ENCODE peak calls at places on chromosome 2, in five cellular contexts. One of them, this sample, is unnamed.

GRCh38 chr2:62216616-62217015 is 20.7 kb downstream of the B3GNT2 start:
- DNase-seq in AG04449: peak; percentile 70
- DNase-seq in progenitor cell of endocrine pancreas: no peak
- DNase-seq in coronary artery: peak; percentile 73
- DNase-seq in left ventricle myocardium inferior: no peak
- DNase-seq in this sample: no peak

GRCh38 chr2:16318474-16319195 is 347.0 kb downstream of the CYRIA start:
- DNase-seq in progenitor cell of endocrine pancreas: no peak
- DNase-seq in coronary artery: no peak
- DNase-seq in AG04449: no peak
- DNase-seq in left ventricle myocardium inferior: no peak
- DNase-seq in this sample: no peak

GRCh38 chr2:126513033-126513432 is 142.9 kb upstream of the GYPC start:
- DNase-seq in progenitor cell of endocrine pancreas: no peak
- DNase-seq in left ventricle myocardium inferior: no peak
- DNase-seq in AG04449: no peak
- DNase-seq in coronary artery: no peak
- DNase-seq in this sample: no peak

GRCh38 chr2:99729104-99729503 is 239.3 kb upstream of the REV1 start:
- DNase-seq in left ventricle myocardium inferior: no peak
- DNase-seq in coronary artery: no peak
- DNase-seq in AG04449: no peak
- DNase-seq in progenitor cell of endocrine pancreas: no peak
- DNase-seq in this sample: no peak

GRCh38 chr2:196459539-196459938 is 180.0 kb upstream of the CCDC150 start:
- DNase-seq in coronary artery: no peak
- DNase-seq in left ventricle myocardium inferior: no peak
- DNase-seq in AG04449: no peak
- DNase-seq in progenitor cell of endocrine pancreas: no peak
- DNase-seq in this sample: no peak

GRCh38 chr2:146730882-146731281 is 1113.9 kb upstream of the ACVR2A start:
- DNase-seq in progenitor cell of endocrine pancreas: no peak
- DNase-seq in coronary artery: no peak
- DNase-seq in left ventricle myocardium inferior: no peak
- DNase-seq in AG04449: no peak
- DNase-seq in this sample: no peak

GRCh38 chr2:68645523-68645922 is 2.1 kb downstream of the PROKR1 start:
- DNase-seq in progenitor cell of endocrine pancreas: no peak
- DNase-seq in AG04449: no peak
- DNase-seq in left ventricle myocardium inferior: no peak
- DNase-seq in coronary artery: no peak
- DNase-seq in this sample: no peak

GRCh38 chr2:188391354-188391753 is 99.7 kb downstream of the GULP1 start:
- DNase-seq in AG04449: no peak
- DNase-seq in left ventricle myocardium inferior: no peak
- DNase-seq in progenitor cell of endocrine pancreas: no peak
- DNase-seq in coronary artery: no peak
- DNase-seq in this sample: no peak

GRCh38 chr2:230874876-230875275 is 10.1 kb downstream of the ITM2C start:
- DNase-seq in AG04449: no peak
- DNase-seq in progenitor cell of endocrine pancreas: no peak
- DNase-seq in left ventricle myocardium inferior: no peak
- DNase-seq in coronary artery: no peak
- DNase-seq in this sample: no peak

GRCh38 chr2:230874456-230874855 is 9.7 kb downstream of the ITM2C start:
- DNase-seq in left ventricle myocardium inferior: no peak
- DNase-seq in progenitor cell of endocrine pancreas: no peak
- DNase-seq in coronary artery: peak; percentile 55
- DNase-seq in AG04449: no peak
- DNase-seq in this sample: peak; percentile 8

GRCh38 chr2:230872151-230872967 is 7.6 kb downstream of the ITM2C start:
- DNase-seq in progenitor cell of endocrine pancreas: no peak
- DNase-seq in coronary artery: no peak
- DNase-seq in left ventricle myocardium inferior: no peak
- DNase-seq in AG04449: no peak
- DNase-seq in this sample: peak; percentile 13

GRCh38 chr2:230872968-230873669 is 8.4 kb downstream of the ITM2C start:
- DNase-seq in AG04449: no peak
- DNase-seq in coronary artery: no peak
- DNase-seq in progenitor cell of endocrine pancreas: peak; percentile 5
- DNase-seq in left ventricle myocardium inferior: no peak
- DNase-seq in this sample: peak; percentile 84

DNA sequence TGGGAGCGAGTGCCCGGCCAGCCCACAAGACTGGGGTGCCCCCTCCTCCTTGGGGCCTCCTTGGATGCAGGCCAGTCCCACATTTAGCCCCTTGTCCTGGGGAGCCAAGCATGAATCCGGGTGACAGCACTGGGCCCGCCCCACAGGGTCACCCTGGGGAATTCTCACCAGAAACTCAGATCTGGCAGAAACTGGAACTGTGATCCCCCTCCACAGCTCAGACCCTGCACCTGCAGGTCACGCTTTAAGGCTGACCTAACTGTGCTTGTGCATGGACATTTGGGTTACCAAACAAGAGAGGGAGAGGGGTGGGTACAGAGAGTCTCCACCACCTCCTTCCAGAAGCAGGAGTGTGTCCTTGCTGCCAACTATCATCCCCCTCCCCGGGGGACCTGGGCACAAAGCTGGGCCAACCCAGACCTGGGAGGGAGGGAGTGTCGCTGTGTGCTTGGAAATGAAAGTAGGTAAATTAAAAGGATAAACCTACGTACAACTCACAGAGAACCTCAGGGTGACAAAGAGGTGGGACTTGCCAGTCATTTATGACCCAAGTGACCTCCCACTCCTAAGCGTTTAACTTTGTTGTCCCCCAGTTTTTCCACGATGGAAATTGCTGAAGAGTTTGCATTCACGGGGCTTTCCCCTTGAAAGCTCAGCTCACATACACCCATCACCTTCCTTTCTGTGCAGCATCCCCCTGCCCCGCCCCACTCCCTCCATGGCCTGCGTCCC is 9.1 kb downstream of the ITM2C start:
- DNase-seq in left ventricle myocardium inferior: no peak
- DNase-seq in AG04449: no peak
- DNase-seq in coronary artery: no peak
- DNase-seq in progenitor cell of endocrine pancreas: no peak
- DNase-seq in this sample: peak; percentile 78
- TF ChIP-seq CTCF in left ventricle myocardium inferior: no peak
- TF ChIP-seq CTCF in AG04449: no peak
- TF ChIP-seq CTCF in coronary artery: no peak
- TF ChIP-seq CTCF in progenitor cell of endocrine pancreas: no peak
- TF ChIP-seq CTCF in this sample: no peak

DNA sequence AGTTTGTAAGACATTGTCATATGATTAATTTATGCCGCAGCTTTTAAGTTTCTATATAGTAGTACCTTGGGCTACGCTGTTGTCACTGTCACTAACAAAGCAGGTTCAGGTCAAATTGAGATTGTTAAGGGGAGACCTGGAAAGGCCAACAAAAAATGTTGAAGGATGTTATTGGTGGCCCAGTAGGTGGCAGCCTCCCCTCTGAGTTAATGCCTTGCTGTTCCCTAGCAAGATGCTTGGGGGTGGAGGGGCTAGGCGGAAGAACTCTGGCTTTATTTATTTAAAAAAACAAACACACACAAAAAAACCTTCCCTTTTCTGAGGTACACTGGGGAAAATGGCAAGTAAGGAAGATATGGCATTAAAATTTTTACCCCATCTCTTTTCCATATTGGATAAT is 128.3 kb upstream of the ATP5MC3 start:
- DNase-seq in progenitor cell of endocrine pancreas: peak; percentile 19
- DNase-seq in coronary artery: no peak
- DNase-seq in AG04449: no peak
- DNase-seq in left ventricle myocardium inferior: no peak
- DNase-seq in this sample: peak; percentile 21
- TF ChIP-seq CTCF in progenitor cell of endocrine pancreas: peak; percentile 68
- TF ChIP-seq CTCF in coronary artery: no peak
- TF ChIP-seq CTCF in AG04449: peak; percentile 28
- TF ChIP-seq CTCF in left ventricle myocardium inferior: peak; percentile 56
- TF ChIP-seq CTCF in this sample: no peak

GRCh38 chr2:201259216-201259615 is 1.1 kb upstream of the CASP8 start:
- DNase-seq in progenitor cell of endocrine pancreas: no peak
- DNase-seq in coronary artery: no peak
- DNase-seq in AG04449: no peak
- DNase-seq in left ventricle myocardium inferior: no peak
- DNase-seq in this sample: no peak

GRCh38 chr2:201260302-201260800 is at the start of gene CASP8:
- DNase-seq in coronary artery: no peak
- DNase-seq in left ventricle myocardium inferior: no peak
- DNase-seq in AG04449: no peak
- DNase-seq in progenitor cell of endocrine pancreas: no peak
- DNase-seq in this sample: peak; percentile 49

GRCh38 chr2:201262718-201263117 is 2.4 kb downstream of the CASP8 start:
- DNase-seq in coronary artery: no peak
- DNase-seq in AG04449: no peak
- DNase-seq in progenitor cell of endocrine pancreas: no peak
- DNase-seq in left ventricle myocardium inferior: no peak
- DNase-seq in this sample: no peak

GRCh38 chr2:201261911-201262310 is 1.6 kb downstream of the CASP8 start:
- DNase-seq in left ventricle myocardium inferior: no peak
- DNase-seq in AG04449: no peak
- DNase-seq in progenitor cell of endocrine pancreas: no peak
- DNase-seq in coronary artery: no peak
- DNase-seq in this sample: no peak

DNA sequence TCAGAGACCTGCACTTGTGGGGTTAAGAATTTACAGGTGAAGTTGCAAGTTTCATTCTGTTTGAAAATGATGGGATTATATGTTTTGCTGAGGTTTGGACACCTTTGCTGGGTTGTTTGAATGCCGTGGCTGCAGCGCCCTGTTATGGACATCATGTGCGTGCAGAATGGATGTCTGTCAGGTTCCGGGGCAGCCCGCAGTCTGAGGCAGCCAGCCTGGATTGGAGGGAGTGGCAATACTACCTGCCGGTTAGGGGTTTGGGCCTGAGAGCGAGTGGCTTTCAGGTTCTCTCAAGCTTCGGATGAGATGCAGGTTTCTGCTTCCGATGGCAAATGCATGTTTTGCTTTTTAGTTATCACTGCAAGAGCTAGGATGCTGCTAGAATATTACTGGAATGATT is 1.1 kb downstream of the CASP8 start:
- DNase-seq in coronary artery: no peak
- DNase-seq in AG04449: no peak
- DNase-seq in progenitor cell of endocrine pancreas: no peak
- DNase-seq in left ventricle myocardium inferior: no peak
- DNase-seq in this sample: no peak
- TF ChIP-seq CTCF in coronary artery: no peak
- TF ChIP-seq CTCF in AG04449: no peak
- TF ChIP-seq CTCF in progenitor cell of endocrine pancreas: no peak
- TF ChIP-seq CTCF in left ventricle myocardium inferior: no peak
- TF ChIP-seq CTCF in this sample: no peak

GRCh38 chr2:18521084-18521483 is 39.4 kb downstream of the RDH14 start:
- DNase-seq in AG04449: no peak
- DNase-seq in coronary artery: no peak
- DNase-seq in progenitor cell of endocrine pancreas: no peak
- DNase-seq in left ventricle myocardium inferior: no peak
- DNase-seq in this sample: no peak

GRCh38 chr2:18522484-18523146 is 37.8 kb downstream of the RDH14 start:
- DNase-seq in AG04449: no peak
- DNase-seq in coronary artery: no peak
- DNase-seq in left ventricle myocardium inferior: no peak
- DNase-seq in progenitor cell of endocrine pancreas: no peak
- DNase-seq in this sample: no peak

GRCh38 chr2:18526429-18526828 is 34.0 kb downstream of the RDH14 start:
- DNase-seq in progenitor cell of endocrine pancreas: no peak
- DNase-seq in AG04449: no peak
- DNase-seq in coronary artery: no peak
- DNase-seq in left ventricle myocardium inferior: no peak
- DNase-seq in this sample: no peak

GRCh38 chr2:18527822-18528221 is 32.6 kb downstream of the RDH14 start:
- DNase-seq in AG04449: no peak
- DNase-seq in coronary artery: no peak
- DNase-seq in left ventricle myocardium inferior: no peak
- DNase-seq in progenitor cell of endocrine pancreas: no peak
- DNase-seq in this sample: no peak

DNA sequence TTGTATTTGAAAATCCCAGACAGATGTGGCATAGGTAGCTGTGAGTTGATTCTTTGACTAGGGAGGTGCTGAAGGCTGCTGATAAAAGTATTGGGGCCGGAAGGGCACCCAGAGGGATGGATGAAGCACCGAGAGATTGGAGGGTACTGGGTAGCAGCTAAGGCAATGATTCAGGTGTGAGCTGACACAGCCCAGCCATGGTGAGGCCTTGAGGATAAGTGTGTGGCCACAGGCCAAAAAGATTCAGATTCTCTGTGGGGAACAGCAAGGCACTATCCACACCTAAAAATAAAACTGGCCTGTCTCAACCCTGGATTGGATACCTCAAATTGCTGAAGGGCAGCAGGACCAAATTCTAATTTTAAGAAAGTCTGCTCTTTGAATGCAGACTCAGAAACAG is 35.2 kb downstream of the RDH14 start:
- DNase-seq in AG04449: no peak
- DNase-seq in coronary artery: no peak
- DNase-seq in left ventricle myocardium inferior: peak; percentile 70
- DNase-seq in progenitor cell of endocrine pancreas: no peak
- DNase-seq in this sample: no peak
- TF ChIP-seq CTCF in AG04449: no peak
- TF ChIP-seq CTCF in coronary artery: no peak
- TF ChIP-seq CTCF in left ventricle myocardium inferior: no peak
- TF ChIP-seq CTCF in progenitor cell of endocrine pancreas: no peak
- TF ChIP-seq CTCF in this sample: no peak

GRCh38 chr2:53422979-53423378 is 344.6 kb upstream of the CHAC2 start:
- DNase-seq in AG04449: no peak
- DNase-seq in coronary artery: no peak
- DNase-seq in progenitor cell of endocrine pancreas: no peak
- DNase-seq in left ventricle myocardium inferior: no peak
- DNase-seq in this sample: peak; percentile 39
- TF ChIP-seq CTCF in AG04449: peak; percentile 36
- TF ChIP-seq CTCF in coronary artery: no peak
- TF ChIP-seq CTCF in progenitor cell of endocrine pancreas: peak; percentile 51
- TF ChIP-seq CTCF in left ventricle myocardium inferior: peak; percentile 44
- TF ChIP-seq CTCF in this sample: peak; percentile 37

DNA sequence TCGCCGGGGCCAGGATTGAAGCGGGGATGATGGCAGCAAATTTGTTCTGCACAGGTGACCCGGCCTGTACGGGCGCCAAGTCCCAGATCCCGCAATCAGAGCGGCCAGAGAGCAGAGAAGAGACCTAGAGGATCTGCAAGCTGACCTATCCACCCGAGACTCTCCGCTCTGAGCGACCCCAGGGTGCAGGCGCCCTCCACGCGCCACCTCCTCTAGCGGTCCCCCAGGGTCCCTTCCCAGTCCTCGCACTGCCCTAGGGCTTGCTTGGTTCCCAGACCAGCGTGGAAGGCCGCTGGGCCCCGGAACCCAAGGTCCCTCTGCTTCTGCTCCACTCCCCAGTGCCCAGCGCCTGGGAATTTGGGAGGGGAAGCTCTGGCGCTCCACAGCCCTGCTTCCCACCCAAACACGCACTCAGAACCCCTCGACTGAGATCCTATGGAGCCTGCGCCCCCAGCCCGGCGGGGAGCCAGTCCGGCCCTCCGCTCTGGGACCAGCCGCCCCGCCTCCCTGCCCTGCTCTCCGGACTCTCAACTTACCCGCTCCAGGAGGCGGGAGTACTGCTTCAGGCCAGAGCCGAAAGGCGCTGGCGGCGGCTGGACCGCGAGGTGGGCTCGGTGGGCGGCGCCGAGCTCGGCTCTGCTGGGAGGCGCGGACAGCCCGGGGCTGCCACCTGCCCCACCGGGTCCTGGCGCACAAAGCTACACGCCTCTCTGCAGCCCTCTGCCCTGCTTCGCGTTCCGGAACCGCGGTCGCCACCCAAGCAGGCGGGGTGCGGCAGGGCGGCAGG is 3.0 kb upstream of the SIX3 start:
- DNase-seq in left ventricle myocardium inferior: no peak
- DNase-seq in progenitor cell of endocrine pancreas: no peak
- DNase-seq in AG04449: no peak
- DNase-seq in coronary artery: no peak
- DNase-seq in this sample: peak; percentile 22
- TF ChIP-seq CTCF in left ventricle myocardium inferior: no peak
- TF ChIP-seq CTCF in progenitor cell of endocrine pancreas: no peak
- TF ChIP-seq CTCF in AG04449: no peak
- TF ChIP-seq CTCF in coronary artery: no peak
- TF ChIP-seq CTCF in this sample: no peak

This sample was measured in GM13976.